ENCODE peak calls at places on chromosomes 16 and 17, in four cellular contexts. One of them, this sample, is unnamed.

GRCh38 chr17:53844476-53845107 is 21.9 kb downstream of the KIF2B start:
- DNase-seq in RKO: no peak
- DNase-seq in NCI-H1436: no peak
- DNase-seq in NCI-H1105: no peak
- DNase-seq in this sample: no peak

GRCh38 chr17:59950049-59950448 is 14.5 kb downstream of the RNFT1 start:
- DNase-seq in RKO: no peak
- DNase-seq in NCI-H1436: no peak
- DNase-seq in NCI-H1105: no peak
- DNase-seq in this sample: no peak

GRCh38 chr17:77607606-77608005 is 350.9 kb upstream of the TNRC6C start:
- DNase-seq in RKO: no peak
- DNase-seq in NCI-H1436: no peak
- DNase-seq in NCI-H1105: no peak
- DNase-seq in this sample: no peak

GRCh38 chr16:25108054-25108453 is 3.5 kb upstream of the LCMT1 start:
- DNase-seq in RKO: peak
- DNase-seq in NCI-H1436: peak
- DNase-seq in NCI-H1105: no peak
- DNase-seq in this sample: no peak

GRCh38 chr17:50298018-50298417 is 23.8 kb downstream of the TMEM92 start:
- DNase-seq in RKO: no peak
- DNase-seq in NCI-H1436: no peak
- DNase-seq in NCI-H1105: no peak
- DNase-seq in this sample: no peak

GRCh38 chr16:27281285-27281684 is 12.7 kb upstream of the NSMCE1 start:
- DNase-seq in RKO: no peak
- DNase-seq in NCI-H1436: no peak
- DNase-seq in NCI-H1105: no peak
- DNase-seq in this sample: no peak

GRCh38 chr16:84940670-84941551 is 70.4 kb downstream of the ZDHHC7 start:
- DNase-seq in RKO: no peak
- DNase-seq in NCI-H1436: no peak
- DNase-seq in NCI-H1105: no peak
- DNase-seq in this sample: no peak

GRCh38 chr17:75587718-75588545 is at the start of gene MYO15B:
- DNase-seq in RKO: no peak
- DNase-seq in NCI-H1436: peak
- DNase-seq in NCI-H1105: peak
- DNase-seq in this sample: no peak

GRCh38 chr17:63550816-63551639 is 751 bp downstream of the DCAF7 start:
- DNase-seq in RKO: peak
- DNase-seq in NCI-H1436: peak
- DNase-seq in NCI-H1105: peak
- DNase-seq in this sample: peak

GRCh38 chr17:50629902-50630301 is 4.8 kb upstream of the ABCC3 start:
- DNase-seq in RKO: no peak
- DNase-seq in NCI-H1436: no peak
- DNase-seq in NCI-H1105: no peak
- DNase-seq in this sample: no peak

GRCh38 chr17:83182620-83183063 is 103.2 kb downstream of the METRNL start:
- DNase-seq in RKO: no peak
- DNase-seq in NCI-H1436: no peak
- DNase-seq in NCI-H1105: no peak
- DNase-seq in this sample: no peak

GRCh38 chr17:29292071-29292991 is 1.6 kb downstream of the NUFIP2 start:
- DNase-seq in RKO: peak
- DNase-seq in NCI-H1436: peak
- DNase-seq in NCI-H1105: peak
- DNase-seq in this sample: no peak

GRCh38 chr17:51346218-51346982 is 86.1 kb downstream of the UTP18 start:
- DNase-seq in RKO: no peak
- DNase-seq in NCI-H1436: no peak
- DNase-seq in NCI-H1105: no peak
- DNase-seq in this sample: peak

GRCh38 chr16:15807603-15808009 is 49.2 kb downstream of the MYH11 start:
- DNase-seq in RKO: no peak
- DNase-seq in NCI-H1436: no peak
- DNase-seq in NCI-H1105: no peak
- DNase-seq in this sample: no peak

This sample was measured in trophoblast cell.